ENCODE peak calls at places on chromosome 6, in four cellular contexts. F is neural progenitor cell, L is iris pigment epithelial cell, S is fibroblast of the aortic adventitia. Y is an unnamed sample.

GRCh38 chr6:165770430-165771082 is 107.5 kb upstream of the PDE10A start:
- DNase-seq in F (no peak), L (no peak), S (peak), Y (no peak)

GRCh38 chr6:149213829-149214228 is 103.7 kb upstream of the TAB2 start:
- DNase-seq in F (no peak), L (peak), S (peak), Y (no peak)

GRCh38 chr6:38233161-38233791 is 406.5 kb downstream of the BTBD9 start:
- DNase-seq in F (no peak), L (peak), S (peak), Y (no peak)

GRCh38 chr6:69825904-69826303 is 29.1 kb upstream of the LMBRD1 start:
- DNase-seq in F (no peak), L (peak), S (peak), Y (no peak)

GRCh38 chr6:101276066-101276465 is 117.4 kb upstream of the GRIK2 start:
- DNase-seq in F (no peak), L (no peak), S (peak), Y (no peak)

GRCh38 chr6:89347825-89348224 is 4.7 kb downstream of the UBE2J1 start:
- DNase-seq in F (no peak), L (peak), S (no peak), Y (no peak)

GRCh38 chr6:73774311-73774766 is 78.3 kb downstream of the CD109 start:
- DNase-seq in F (no peak), L (peak), S (peak), Y (no peak)

GRCh38 chr6:31954511-31954910 is 4.3 kb downstream of the NELFE start:
- DNase-seq in F (no peak), L (no peak), S (no peak), Y (no peak)

GRCh38 chr6:147366290-147366689 is 142.2 kb upstream of the SAMD5 start:
- DNase-seq in F (no peak), L (no peak), S (no peak), Y (no peak)

GRCh38 chr6:69832558-69832957 is 33.8 kb upstream of the COL19A1 start:
- DNase-seq in F (no peak), L (no peak), S (no peak), Y (no peak)

GRCh38 chr6:90547079-90547478 is 39.8 kb downstream of the MAP3K7 start:
- DNase-seq in F (no peak), L (no peak), S (no peak), Y (no peak)

GRCh38 chr6:43093361-43094289 is 17.5 kb downstream of the PTK7 start:
- DNase-seq in F (no peak), L (peak), S (peak), Y (no peak)

GRCh38 chr6:161373905-161374451 is 100.1 kb upstream of the AGPAT4 start:
- DNase-seq in F (peak), L (peak), S (peak), Y (no peak)

GRCh38 chr6:132132420-132132819 is 181.2 kb upstream of the CCN2 start:
- DNase-seq in F (peak), L (peak), S (peak), Y (no peak)

GRCh38 chr6:1024587-1024986 is 287.3 kb upstream of the FOXQ1 start:
- DNase-seq in F (no peak), L (peak), S (peak), Y (no peak)

GRCh38 chr6:132456700-132457143 is 55.4 kb upstream of the MOXD1 start:
- DNase-seq in F (peak), L (no peak), S (no peak), Y (no peak)

GRCh38 chr6:126253421-126253820 is 86.5 kb upstream of the CENPW start:
- DNase-seq in F (no peak), L (no peak), S (no peak), Y (no peak)

GRCh38 chr6:150191809-150192208 is 49.0 kb downstream of the PPP1R14C start:
- DNase-seq in F (no peak), L (peak), S (peak), Y (no peak)

GRCh38 chr6:122947355-122947754 is 48.7 kb upstream of the CLVS2 start:
- DNase-seq in F (peak), L (peak), S (peak), Y (no peak)

GRCh38 chr6:83867527-83868161 is 8.2 kb downstream of the CYB5R4 start:
- DNase-seq in F (peak), L (peak), S (peak), Y (no peak)

GRCh38 chr6:26216015-26216885 is 129.0 kb downstream of the HFE start:
- DNase-seq in F (peak), L (peak), S (peak), Y (peak)

GRCh38 chr6:129207832-129208231 is 324.9 kb downstream of the LAMA2 start:
- DNase-seq in F (no peak), L (no peak), S (no peak), Y (no peak)

GRCh38 chr6:3398165-3398562 is 58.7 kb downstream of the SLC22A23 start:
- DNase-seq in F (no peak), L (no peak), S (peak), Y (no peak)

GRCh38 chr6:147001621-147002020 is 202.6 kb upstream of the STXBP5 start:
- DNase-seq in F (no peak), L (peak), S (no peak), Y (no peak)

GRCh38 chr6:148700713-148701392 is 46.0 kb upstream of the UST start:
- DNase-seq in F (peak), L (peak), S (peak), Y (no peak)

GRCh38 chr6:36340341-36340670 is 3.6 kb upstream of the BNIP5 start:
- DNase-seq in F (no peak), L (no peak), S (no peak), Y (no peak)

GRCh38 chr6:50653253-50653652 is 60.1 kb upstream of the TFAP2D start:
- DNase-seq in F (peak), L (no peak), S (no peak), Y (no peak)

GRCh38 chr6:142246960-142247359 is 54.8 kb upstream of the ADGRG6 start:
- DNase-seq in F (no peak), L (no peak), S (no peak), Y (no peak)

GRCh38 chr6:111478749-111479148 is 4.3 kb downstream of the REV3L start:
- DNase-seq in F (peak), L (peak), S (peak), Y (no peak)

GRCh38 chr6:162856885-162857284 is 129.1 kb downstream of the PACRG start:
- DNase-seq in F (peak), L (peak), S (peak), Y (no peak)

GRCh38 chr6:14476793-14477531 is 359.4 kb downstream of the CD83 start:
- DNase-seq in F (no peak), L (peak), S (peak), Y (no peak)

GRCh38 chr6:135291288-135292116 is 110.4 kb downstream of the MYB start:
- DNase-seq in F (no peak), L (peak), S (peak), Y (no peak)

Y was measured in SIG-M5.